ENCODE peak calls at places on chromosomes 7 and 10, in eight cellular contexts. One of them, this sample, is unnamed.

GRCh38 chr10:89074120-89074519 is 83.5 kb downstream of the FAS start:
- DNase-seq in GDM1: no peak
- DNase-seq in stimulated activated CD4-positive, alpha-beta T cell treated with anti-CD3 and anti-CD28 coated beads, Interleukin-15, amount 100 ng/mL, for 24 hours: no peak
- DNase-seq in mesenchymal stem cell: no peak
- DNase-seq in uterus: peak
- DNase-seq in GM12865: peak
- DNase-seq in NCI-H1092 treated with DMSO at 0.1 percent for 48 hours: no peak
- DNase-seq in MCF 10A: no peak
- DNase-seq in this sample: no peak

GRCh38 chr10:17734432-17735110 is 17.4 kb upstream of the TMEM236 start:
- DNase-seq in MCF 10A: no peak
- DNase-seq in uterus: no peak
- DNase-seq in stimulated activated CD4-positive, alpha-beta T cell treated with anti-CD3 and anti-CD28 coated beads, Interleukin-15, amount 100 ng/mL, for 24 hours: no peak
- DNase-seq in mesenchymal stem cell: no peak
- DNase-seq in GDM1: no peak
- DNase-seq in NCI-H1092 treated with DMSO at 0.1 percent for 48 hours: no peak
- DNase-seq in GM12865: no peak
- DNase-seq in this sample: no peak

GRCh38 chr10:43939939-43940810 is 291.5 kb upstream of the ZNF32 start:
- DNase-seq in NCI-H1092 treated with DMSO at 0.1 percent for 48 hours: no peak
- DNase-seq in GM12865: peak
- DNase-seq in uterus: no peak
- DNase-seq in mesenchymal stem cell: peak
- DNase-seq in stimulated activated CD4-positive, alpha-beta T cell treated with anti-CD3 and anti-CD28 coated beads, Interleukin-15, amount 100 ng/mL, for 24 hours: no peak
- DNase-seq in GDM1: no peak
- DNase-seq in MCF 10A: no peak
- DNase-seq in this sample: no peak

GRCh38 chr10:124372906-124373305 is 45.8 kb downstream of the OAT start:
- DNase-seq in GDM1: no peak
- DNase-seq in NCI-H1092 treated with DMSO at 0.1 percent for 48 hours: no peak
- DNase-seq in MCF 10A: no peak
- DNase-seq in uterus: no peak
- DNase-seq in mesenchymal stem cell: no peak
- DNase-seq in stimulated activated CD4-positive, alpha-beta T cell treated with anti-CD3 and anti-CD28 coated beads, Interleukin-15, amount 100 ng/mL, for 24 hours: no peak
- DNase-seq in GM12865: no peak
- DNase-seq in this sample: no peak

GRCh38 chr10:16950686-16951681 is 133.8 kb upstream of the RSU1 start:
- DNase-seq in NCI-H1092 treated with DMSO at 0.1 percent for 48 hours: no peak
- DNase-seq in mesenchymal stem cell: peak
- DNase-seq in uterus: no peak
- DNase-seq in GDM1: no peak
- DNase-seq in stimulated activated CD4-positive, alpha-beta T cell treated with anti-CD3 and anti-CD28 coated beads, Interleukin-15, amount 100 ng/mL, for 24 hours: peak
- DNase-seq in MCF 10A: peak
- DNase-seq in GM12865: no peak
- DNase-seq in this sample: peak

GRCh38 chr10:62250594-62251198 is 17.9 kb downstream of the RTKN2 start:
- DNase-seq in stimulated activated CD4-positive, alpha-beta T cell treated with anti-CD3 and anti-CD28 coated beads, Interleukin-15, amount 100 ng/mL, for 24 hours: no peak
- DNase-seq in MCF 10A: peak
- DNase-seq in GM12865: no peak
- DNase-seq in GDM1: no peak
- DNase-seq in NCI-H1092 treated with DMSO at 0.1 percent for 48 hours: no peak
- DNase-seq in uterus: no peak
- DNase-seq in mesenchymal stem cell: peak
- DNase-seq in this sample: no peak

GRCh38 chr7:19011212-19011611 is 106.2 kb downstream of the TWIST1 start:
- DNase-seq in NCI-H1092 treated with DMSO at 0.1 percent for 48 hours: no peak
- DNase-seq in stimulated activated CD4-positive, alpha-beta T cell treated with anti-CD3 and anti-CD28 coated beads, Interleukin-15, amount 100 ng/mL, for 24 hours: no peak
- DNase-seq in uterus: no peak
- DNase-seq in GM12865: no peak
- DNase-seq in mesenchymal stem cell: no peak
- DNase-seq in MCF 10A: no peak
- DNase-seq in GDM1: no peak
- DNase-seq in this sample: no peak

GRCh38 chr10:102837230-102837721 is at the start of gene CYP17A1:
- DNase-seq in GM12865: no peak
- DNase-seq in NCI-H1092 treated with DMSO at 0.1 percent for 48 hours: peak
- DNase-seq in mesenchymal stem cell: no peak
- DNase-seq in stimulated activated CD4-positive, alpha-beta T cell treated with anti-CD3 and anti-CD28 coated beads, Interleukin-15, amount 100 ng/mL, for 24 hours: no peak
- DNase-seq in GDM1: no peak
- DNase-seq in uterus: peak
- DNase-seq in MCF 10A: no peak
- DNase-seq in this sample: no peak

GRCh38 chr7:43540463-43540862 is 42.4 kb upstream of the STK17A start:
- DNase-seq in GM12865: no peak
- DNase-seq in mesenchymal stem cell: no peak
- DNase-seq in stimulated activated CD4-positive, alpha-beta T cell treated with anti-CD3 and anti-CD28 coated beads, Interleukin-15, amount 100 ng/mL, for 24 hours: no peak
- DNase-seq in NCI-H1092 treated with DMSO at 0.1 percent for 48 hours: no peak
- DNase-seq in uterus: no peak
- DNase-seq in GDM1: no peak
- DNase-seq in MCF 10A: no peak
- DNase-seq in this sample: no peak

GRCh38 chr10:94076325-94076841 is 82.7 kb downstream of the PLCE1 start:
- DNase-seq in uterus: no peak
- DNase-seq in NCI-H1092 treated with DMSO at 0.1 percent for 48 hours: no peak
- DNase-seq in GDM1: no peak
- DNase-seq in GM12865: no peak
- DNase-seq in MCF 10A: peak
- DNase-seq in stimulated activated CD4-positive, alpha-beta T cell treated with anti-CD3 and anti-CD28 coated beads, Interleukin-15, amount 100 ng/mL, for 24 hours: no peak
- DNase-seq in mesenchymal stem cell: peak
- DNase-seq in this sample: no peak

GRCh38 chr10:96992721-96993120 is 160.6 kb downstream of the LCOR start:
- DNase-seq in GM12865: peak
- DNase-seq in GDM1: no peak
- DNase-seq in MCF 10A: no peak
- DNase-seq in uterus: no peak
- DNase-seq in mesenchymal stem cell: no peak
- DNase-seq in stimulated activated CD4-positive, alpha-beta T cell treated with anti-CD3 and anti-CD28 coated beads, Interleukin-15, amount 100 ng/mL, for 24 hours: no peak
- DNase-seq in NCI-H1092 treated with DMSO at 0.1 percent for 48 hours: no peak
- DNase-seq in this sample: no peak

GRCh38 chr10:71263376-71263775 is 51.0 kb downstream of the UNC5B start:
- DNase-seq in stimulated activated CD4-positive, alpha-beta T cell treated with anti-CD3 and anti-CD28 coated beads, Interleukin-15, amount 100 ng/mL, for 24 hours: no peak
- DNase-seq in mesenchymal stem cell: no peak
- DNase-seq in NCI-H1092 treated with DMSO at 0.1 percent for 48 hours: no peak
- DNase-seq in uterus: no peak
- DNase-seq in GM12865: no peak
- DNase-seq in MCF 10A: no peak
- DNase-seq in GDM1: no peak
- DNase-seq in this sample: no peak

GRCh38 chr7:24877790-24878311 is 102.1 kb downstream of the OSBPL3 start:
- DNase-seq in uterus: no peak
- DNase-seq in MCF 10A: no peak
- DNase-seq in GM12865: peak
- DNase-seq in GDM1: no peak
- DNase-seq in mesenchymal stem cell: no peak
- DNase-seq in stimulated activated CD4-positive, alpha-beta T cell treated with anti-CD3 and anti-CD28 coated beads, Interleukin-15, amount 100 ng/mL, for 24 hours: peak
- DNase-seq in NCI-H1092 treated with DMSO at 0.1 percent for 48 hours: no peak
- DNase-seq in this sample: no peak

GRCh38 chr10:72059843-72060822 is 28.2 kb downstream of the SPOCK2 start:
- DNase-seq in stimulated activated CD4-positive, alpha-beta T cell treated with anti-CD3 and anti-CD28 coated beads, Interleukin-15, amount 100 ng/mL, for 24 hours: no peak
- DNase-seq in GDM1: no peak
- DNase-seq in uterus: no peak
- DNase-seq in NCI-H1092 treated with DMSO at 0.1 percent for 48 hours: no peak
- DNase-seq in GM12865: peak
- DNase-seq in mesenchymal stem cell: no peak
- DNase-seq in MCF 10A: no peak
- DNase-seq in this sample: no peak

GRCh38 chr7:71867626-71868025 is 544.5 kb downstream of the CALN1 start:
- DNase-seq in stimulated activated CD4-positive, alpha-beta T cell treated with anti-CD3 and anti-CD28 coated beads, Interleukin-15, amount 100 ng/mL, for 24 hours: no peak
- DNase-seq in GDM1: no peak
- DNase-seq in MCF 10A: no peak
- DNase-seq in GM12865: no peak
- DNase-seq in uterus: no peak
- DNase-seq in mesenchymal stem cell: no peak
- DNase-seq in NCI-H1092 treated with DMSO at 0.1 percent for 48 hours: no peak
- DNase-seq in this sample: no peak